ENCODE peak calls at places on chromosomes 3 and 15, in seven cellular contexts. K is renal cortical epithelial cell, R is mammary epithelial cell, J is cardiac muscle cell, B is upper lobe of right lung, X is hepatocyte, M is HT1080. S is an unnamed sample.

GRCh38 chr15:31476866-31477265 is 150.2 kb downstream of the KLF13 start:
- DNase-seq in R (no peak), K (no peak), J (no peak), X (no peak), B (peak; percentile 42), M (no peak), S (no peak)

GRCh38 chr15:65369148-65369547 is 8.7 kb downstream of the IGDCC3 start:
- DNase-seq in M (no peak), R (no peak), K (no peak), J (no peak), B (peak; percentile 15), X (no peak), S (no peak)

GRCh38 chr3:127483902-127484591 is 106.5 kb downstream of the TPRA1 start:
- DNase-seq in R (no peak), M (no peak), X (no peak), K (no peak), B (peak; percentile 46), J (peak; percentile 57), S (no peak)

GRCh38 chr3:78754066-78754743 is 1013.6 kb downstream of the ROBO1 start:
- DNase-seq in M (peak; percentile 77), R (peak; percentile 82), X (no peak), K (peak; percentile 9), J (peak; percentile 66), B (no peak), S (no peak)

GRCh38 chr3:127089487-127090145 is 103.3 kb upstream of the PRR23E start:
- DNase-seq in B (no peak), X (no peak), K (no peak), R (no peak), M (no peak), J (peak; percentile 71), S (no peak)

GRCh38 chr3:152621006-152621868 is 213.7 kb upstream of the P2RY1 start:
- DNase-seq in K (no peak), B (no peak), M (no peak), R (peak; percentile 34), J (no peak), X (peak; percentile 19), S (no peak)

GRCh38 chr3:159765860-159766294 is 222.8 kb upstream of the IL12A start:
- DNase-seq in B (no peak), X (no peak), R (no peak), M (no peak), J (no peak), K (no peak), S (no peak)

GRCh38 chr3:111481551-111481950 is 60.4 kb upstream of the CD96 start:
- DNase-seq in B (no peak), R (no peak), J (no peak), X (no peak), K (no peak), M (no peak), S (no peak)

GRCh38 chr3:117193390-117193789 is 483.8 kb downstream of the TUSC7 start:
- DNase-seq in J (no peak), B (no peak), R (no peak), K (no peak), M (no peak), X (no peak), S (no peak)

GRCh38 chr3:49004352-49005297 is 2.6 kb upstream of the WDR6 start:
- DNase-seq in J (no peak), B (peak; percentile 74), K (no peak), M (no peak), R (no peak), X (no peak), S (peak; percentile 80)

GRCh38 chr15:60799885-60800728 is 321.2 kb upstream of the ICE2 start:
- DNase-seq in R (no peak), B (no peak), K (peak; percentile 33), M (peak; percentile 36), J (no peak), X (no peak), S (no peak)

GRCh38 chr3:58175429-58176184 is 35.2 kb downstream of the DNASE1L3 start:
- DNase-seq in X (peak; percentile 62), M (no peak), J (peak; percentile 72), B (no peak), R (no peak), K (no peak), S (peak; percentile 52)

GRCh38 chr15:72342385-72342784 is 22.4 kb upstream of the CELF6 start:
- DNase-seq in J (peak; percentile 27), X (peak; percentile 30), M (no peak), B (no peak), K (peak; percentile 25), R (no peak), S (peak; percentile 47)

GRCh38 chr15:29220852-29221251 is 48.8 kb downstream of the NSMCE3 start:
- DNase-seq in M (peak; percentile 5), K (no peak), X (no peak), J (no peak), B (no peak), R (no peak), S (no peak)